ENCODE peak calls at places on chromosomes 3 and 15, in seven cellular contexts. One of them, this sample, is unnamed.

GRCh38 chr3:186930639-186931486 is 537 bp downstream of the ST6GAL1 start:
- DNase-seq in endothelial cell: peak
- DNase-seq in CD8-positive, alpha-beta memory T cell: peak
- DNase-seq in SIG-M5: peak
- DNase-seq in stimulated activated CD4-positive, alpha-beta T cell treated with anti-CD3 and anti-CD28 coated beads, Interleukin-12 subunit alpha, Interleukin-12 subunit beta, amount 100 ng/mL, for 4 hours: peak
- DNase-seq in fibroblast of pulmonary artery: peak
- DNase-seq in activated naive CD8-positive, alpha-beta T cell treated with anti-CD3 and anti-CD28 coated beads for 36 hours: peak
- DNase-seq in this sample: peak

GRCh38 chr15:62452016-62452415 is 286.9 kb upstream of the C2CD4B start:
- DNase-seq in CD8-positive, alpha-beta memory T cell: no peak
- DNase-seq in activated naive CD8-positive, alpha-beta T cell treated with anti-CD3 and anti-CD28 coated beads for 36 hours: no peak
- DNase-seq in stimulated activated CD4-positive, alpha-beta T cell treated with anti-CD3 and anti-CD28 coated beads, Interleukin-12 subunit alpha, Interleukin-12 subunit beta, amount 100 ng/mL, for 4 hours: no peak
- DNase-seq in endothelial cell: no peak
- DNase-seq in fibroblast of pulmonary artery: no peak
- DNase-seq in SIG-M5: no peak
- DNase-seq in this sample: no peak

GRCh38 chr3:197021729-197022404 is 7.8 kb downstream of the MELTF start:
- DNase-seq in stimulated activated CD4-positive, alpha-beta T cell treated with anti-CD3 and anti-CD28 coated beads, Interleukin-12 subunit alpha, Interleukin-12 subunit beta, amount 100 ng/mL, for 4 hours: no peak
- DNase-seq in endothelial cell: no peak
- DNase-seq in fibroblast of pulmonary artery: no peak
- DNase-seq in SIG-M5: no peak
- DNase-seq in activated naive CD8-positive, alpha-beta T cell treated with anti-CD3 and anti-CD28 coated beads for 36 hours: no peak
- DNase-seq in CD8-positive, alpha-beta memory T cell: peak
- DNase-seq in this sample: no peak

GRCh38 chr3:45412731-45413130 is 24.4 kb downstream of the LARS2 start:
- DNase-seq in CD8-positive, alpha-beta memory T cell: no peak
- DNase-seq in stimulated activated CD4-positive, alpha-beta T cell treated with anti-CD3 and anti-CD28 coated beads, Interleukin-12 subunit alpha, Interleukin-12 subunit beta, amount 100 ng/mL, for 4 hours: no peak
- DNase-seq in fibroblast of pulmonary artery: no peak
- DNase-seq in activated naive CD8-positive, alpha-beta T cell treated with anti-CD3 and anti-CD28 coated beads for 36 hours: no peak
- DNase-seq in SIG-M5: no peak
- DNase-seq in endothelial cell: no peak
- DNase-seq in this sample: no peak

GRCh38 chr3:72655758-72656157 is 192.5 kb downstream of the SHQ1 start:
- DNase-seq in stimulated activated CD4-positive, alpha-beta T cell treated with anti-CD3 and anti-CD28 coated beads, Interleukin-12 subunit alpha, Interleukin-12 subunit beta, amount 100 ng/mL, for 4 hours: no peak
- DNase-seq in fibroblast of pulmonary artery: no peak
- DNase-seq in activated naive CD8-positive, alpha-beta T cell treated with anti-CD3 and anti-CD28 coated beads for 36 hours: no peak
- DNase-seq in SIG-M5: no peak
- DNase-seq in CD8-positive, alpha-beta memory T cell: no peak
- DNase-seq in endothelial cell: no peak
- DNase-seq in this sample: no peak

GRCh38 chr15:99631256-99631655 is 65.5 kb downstream of the MEF2A start:
- DNase-seq in activated naive CD8-positive, alpha-beta T cell treated with anti-CD3 and anti-CD28 coated beads for 36 hours: no peak
- DNase-seq in stimulated activated CD4-positive, alpha-beta T cell treated with anti-CD3 and anti-CD28 coated beads, Interleukin-12 subunit alpha, Interleukin-12 subunit beta, amount 100 ng/mL, for 4 hours: no peak
- DNase-seq in SIG-M5: no peak
- DNase-seq in fibroblast of pulmonary artery: no peak
- DNase-seq in endothelial cell: no peak
- DNase-seq in CD8-positive, alpha-beta memory T cell: no peak
- DNase-seq in this sample: no peak

GRCh38 chr3:24019585-24019984 is 74.5 kb downstream of the NR1D2 start:
- DNase-seq in fibroblast of pulmonary artery: no peak
- DNase-seq in stimulated activated CD4-positive, alpha-beta T cell treated with anti-CD3 and anti-CD28 coated beads, Interleukin-12 subunit alpha, Interleukin-12 subunit beta, amount 100 ng/mL, for 4 hours: no peak
- DNase-seq in endothelial cell: no peak
- DNase-seq in CD8-positive, alpha-beta memory T cell: no peak
- DNase-seq in SIG-M5: no peak
- DNase-seq in activated naive CD8-positive, alpha-beta T cell treated with anti-CD3 and anti-CD28 coated beads for 36 hours: no peak
- DNase-seq in this sample: no peak

GRCh38 chr3:13146643-13147143 is 73.5 kb upstream of the IQSEC1 start:
- DNase-seq in SIG-M5: no peak
- DNase-seq in endothelial cell: no peak
- DNase-seq in stimulated activated CD4-positive, alpha-beta T cell treated with anti-CD3 and anti-CD28 coated beads, Interleukin-12 subunit alpha, Interleukin-12 subunit beta, amount 100 ng/mL, for 4 hours: no peak
- DNase-seq in activated naive CD8-positive, alpha-beta T cell treated with anti-CD3 and anti-CD28 coated beads for 36 hours: no peak
- DNase-seq in CD8-positive, alpha-beta memory T cell: no peak
- DNase-seq in fibroblast of pulmonary artery: no peak
- DNase-seq in this sample: no peak

GRCh38 chr3:139597947-139598346 is 58.4 kb upstream of the RBP1 start:
- DNase-seq in activated naive CD8-positive, alpha-beta T cell treated with anti-CD3 and anti-CD28 coated beads for 36 hours: no peak
- DNase-seq in CD8-positive, alpha-beta memory T cell: no peak
- DNase-seq in fibroblast of pulmonary artery: no peak
- DNase-seq in SIG-M5: no peak
- DNase-seq in endothelial cell: no peak
- DNase-seq in stimulated activated CD4-positive, alpha-beta T cell treated with anti-CD3 and anti-CD28 coated beads, Interleukin-12 subunit alpha, Interleukin-12 subunit beta, amount 100 ng/mL, for 4 hours: no peak
- DNase-seq in this sample: no peak

GRCh38 chr3:139324456-139324855 is 19.4 kb upstream of the MRPS22 start:
- DNase-seq in fibroblast of pulmonary artery: no peak
- DNase-seq in stimulated activated CD4-positive, alpha-beta T cell treated with anti-CD3 and anti-CD28 coated beads, Interleukin-12 subunit alpha, Interleukin-12 subunit beta, amount 100 ng/mL, for 4 hours: no peak
- DNase-seq in endothelial cell: no peak
- DNase-seq in CD8-positive, alpha-beta memory T cell: no peak
- DNase-seq in activated naive CD8-positive, alpha-beta T cell treated with anti-CD3 and anti-CD28 coated beads for 36 hours: no peak
- DNase-seq in SIG-M5: no peak
- DNase-seq in this sample: no peak

GRCh38 chr3:166444336-166444735 is 607.1 kb upstream of the BCHE start:
- DNase-seq in endothelial cell: no peak
- DNase-seq in SIG-M5: no peak
- DNase-seq in CD8-positive, alpha-beta memory T cell: no peak
- DNase-seq in stimulated activated CD4-positive, alpha-beta T cell treated with anti-CD3 and anti-CD28 coated beads, Interleukin-12 subunit alpha, Interleukin-12 subunit beta, amount 100 ng/mL, for 4 hours: no peak
- DNase-seq in fibroblast of pulmonary artery: no peak
- DNase-seq in activated naive CD8-positive, alpha-beta T cell treated with anti-CD3 and anti-CD28 coated beads for 36 hours: no peak
- DNase-seq in this sample: peak